ENCODE peak calls at places on chromosomes 1 and 21, in six cellular contexts. One of them, this sample, is unnamed.

GRCh38 chr1:10724052-10724494 is 72.4 kb downstream of the CASZ1 start:
- DNase-seq in anterior cingulate cortex: no peak
- DNase-seq in lung: peak; percentile 88
- DNase-seq in 8988T: no peak
- DNase-seq in EL: peak; percentile 71
- DNase-seq in fibroblast of pulmonary artery: peak; percentile 42
- DNase-seq in this sample: peak; percentile 95

GRCh38 chr1:48869116-48869893 is 92.6 kb upstream of the BEND5 start:
- DNase-seq in fibroblast of pulmonary artery: peak; percentile 46
- DNase-seq in anterior cingulate cortex: no peak
- DNase-seq in lung: no peak
- DNase-seq in EL: no peak
- DNase-seq in 8988T: no peak
- DNase-seq in this sample: no peak

GRCh38 chr1:37605061-37605650 is 9.4 kb upstream of the GNL2 start:
- DNase-seq in fibroblast of pulmonary artery: no peak
- DNase-seq in 8988T: no peak
- DNase-seq in EL: no peak
- DNase-seq in lung: no peak
- DNase-seq in anterior cingulate cortex: no peak
- DNase-seq in this sample: no peak

GRCh38 chr1:23187637-23188036 is 19.0 kb upstream of the LUZP1 start:
- DNase-seq in fibroblast of pulmonary artery: no peak
- DNase-seq in lung: no peak
- DNase-seq in anterior cingulate cortex: no peak
- DNase-seq in 8988T: no peak
- DNase-seq in EL: no peak
- DNase-seq in this sample: no peak

GRCh38 chr1:58573138-58573537 is 3.9 kb downstream of the TACSTD2 start:
- DNase-seq in 8988T: no peak
- DNase-seq in fibroblast of pulmonary artery: no peak
- DNase-seq in anterior cingulate cortex: no peak
- DNase-seq in EL: no peak
- DNase-seq in lung: no peak
- DNase-seq in this sample: no peak

GRCh38 chr1:218568962-218569530 is 223.9 kb downstream of the TGFB2 start:
- DNase-seq in fibroblast of pulmonary artery: no peak
- DNase-seq in anterior cingulate cortex: no peak
- DNase-seq in lung: no peak
- DNase-seq in 8988T: no peak
- DNase-seq in EL: peak; percentile 33
- DNase-seq in this sample: no peak

GRCh38 chr1:4170953-4171352 is 270.9 kb upstream of the C1orf174 start:
- DNase-seq in fibroblast of pulmonary artery: no peak
- DNase-seq in anterior cingulate cortex: no peak
- DNase-seq in lung: no peak
- DNase-seq in EL: no peak
- DNase-seq in 8988T: no peak
- DNase-seq in this sample: no peak

GRCh38 chr1:201016211-201016651 is 7.3 kb downstream of the KIF21B start:
- DNase-seq in EL: no peak
- DNase-seq in anterior cingulate cortex: peak; percentile 64
- DNase-seq in lung: no peak
- DNase-seq in 8988T: no peak
- DNase-seq in fibroblast of pulmonary artery: peak; percentile 38
- DNase-seq in this sample: no peak

GRCh38 chr1:18645172-18646090 is 14.8 kb downstream of the PAX7 start:
- DNase-seq in fibroblast of pulmonary artery: no peak
- DNase-seq in anterior cingulate cortex: no peak
- DNase-seq in lung: no peak
- DNase-seq in EL: no peak
- DNase-seq in 8988T: no peak
- DNase-seq in this sample: no peak

GRCh38 chr1:210882414-210883221 is 251.3 kb downstream of the KCNH1 start:
- DNase-seq in 8988T: no peak
- DNase-seq in EL: peak; percentile 82
- DNase-seq in anterior cingulate cortex: no peak
- DNase-seq in lung: no peak
- DNase-seq in fibroblast of pulmonary artery: no peak
- DNase-seq in this sample: no peak

GRCh38 chr21:45403825-45404725 is 890 bp upstream of the COL18A1 start:
- DNase-seq in 8988T: no peak
- DNase-seq in fibroblast of pulmonary artery: peak; percentile 65
- DNase-seq in EL: peak; percentile 38
- DNase-seq in anterior cingulate cortex: no peak
- DNase-seq in lung: no peak
- DNase-seq in this sample: no peak

GRCh38 chr1:212515329-212515760 is 82.6 kb downstream of the NENF start:
- DNase-seq in 8988T: no peak
- DNase-seq in EL: no peak
- DNase-seq in fibroblast of pulmonary artery: no peak
- DNase-seq in lung: no peak
- DNase-seq in anterior cingulate cortex: no peak
- DNase-seq in this sample: no peak